ENCODE peak calls at places on chromosomes 2 and 18, in ten cellular contexts. F is stimulated activated CD4-positive, alpha-beta T cell treated with anti-CD3 and anti-CD28 coated beads, Interleukin-15, amount 100 ng/mL, for 24 hours; G is HTR-8/SVneo; U is cardiac fibroblast; W is T47D; J is endothelial cell; S is Right ventricle myocardium inferior; D is DMS153; X is tibial artery; O is kidney. E is an unnamed sample.

GRCh38 chr2:20451346-20451745 is 4.5 kb downstream of the RHOB start:
- DNase-seq in S (no peak), F (no peak), X (peak), D (no peak), O (no peak), U (peak), W (no peak), G (no peak), J (no peak), E (no peak)

GRCh38 chr2:236501531-236501930 is 68.1 kb upstream of the ACKR3 start:
- DNase-seq in U (no peak), S (no peak), D (no peak), G (no peak), J (no peak), X (no peak), F (no peak), O (no peak), W (no peak), E (no peak)

GRCh38 chr2:61434314-61434713 is 36.6 kb downstream of the USP34 start:
- DNase-seq in D (no peak), X (no peak), J (no peak), F (no peak), O (no peak), U (peak), G (no peak), W (no peak), S (peak), E (peak)

GRCh38 chr18:4200399-4200798 is 254.7 kb downstream of the DLGAP1 start:
- DNase-seq in X (no peak), W (no peak), O (no peak), S (no peak), J (no peak), D (no peak), G (no peak), U (no peak), F (no peak), E (no peak)

GRCh38 chr2:173043466-173043865 is 32.2 kb upstream of the MAP3K20 start:
- DNase-seq in W (no peak), D (no peak), S (no peak), F (no peak), U (no peak), X (no peak), O (peak), J (no peak), G (no peak), E (no peak)

GRCh38 chr2:241007111-241007510 is 8.7 kb downstream of the SNED1 start:
- DNase-seq in S (peak), U (no peak), X (no peak), O (no peak), D (no peak), G (no peak), F (no peak), W (no peak), J (no peak), E (no peak)

GRCh38 chr2:47008381-47009280 is 93.0 kb upstream of the MCFD2 start:
- DNase-seq in S (no peak), U (peak), D (peak), G (no peak), J (no peak), W (no peak), F (no peak), X (peak), O (peak), E (no peak)

GRCh38 chr2:95069465-95069864 is 44.0 kb downstream of the MAL start:
- DNase-seq in X (no peak), F (no peak), G (no peak), J (no peak), W (no peak), U (no peak), O (no peak), D (no peak), S (no peak), E (no peak)

GRCh38 chr2:24972315-24972958 is 682 bp upstream of the DNAJC27 start:
- DNase-seq in G (peak), W (no peak), X (peak), O (no peak), F (peak), D (no peak), S (no peak), U (peak), J (peak), E (peak)

GRCh38 chr18:56120781-56121180 is 517.6 kb downstream of the TXNL1 start:
- DNase-seq in J (no peak), D (no peak), F (no peak), U (no peak), S (no peak), G (no peak), O (no peak), W (no peak), X (no peak), E (no peak)

GRCh38 chr18:50038448-50038847 is 156.5 kb downstream of the MYO5B start:
- DNase-seq in J (no peak), X (no peak), O (no peak), S (no peak), U (peak), F (peak), W (no peak), D (no peak), G (peak), E (peak)

GRCh38 chr2:182456784-182457183 is 29.9 kb upstream of the PDE1A start:
- DNase-seq in U (peak), X (no peak), O (no peak), W (no peak), F (no peak), D (no peak), S (no peak), G (peak), J (no peak), E (no peak)

GRCh38 chr2:85398426-85399182 is 11.6 kb downstream of the CAPG start:
- DNase-seq in D (no peak), G (no peak), F (no peak), W (no peak), S (no peak), J (no peak), O (no peak), U (no peak), X (peak), E (no peak)

GRCh38 chr2:120669121-120669952 is 66.3 kb upstream of the GLI2 start:
- DNase-seq in U (peak), W (no peak), X (no peak), D (peak), F (no peak), O (peak), S (no peak), J (peak), G (no peak), E (no peak)

E was measured in GM12865.